ENCODE peak calls at places on chromosomes 2 and 18, in nine cellular contexts. T is fibroblast of gingiva; W is progenitor cell of endocrine pancreas; Z is naive thymus-derived CD8-positive, alpha-beta T cell; R is AML-193; M is stimulated activated naive B cell treated with anti-CD40 and anti-IgM and Interleukin-4, amounts not matched to agents 10 μg/mL and 1 μg/mL and 100 μg/mL, for 72 hours; J is NCI-H187 treated with DMSO at 0.1 percent for 48 hours; Q is anterior cingulate cortex; U is uterus. F is an unnamed sample.

GRCh38 chr18:12093520-12094257 is at the start of gene ANKRD62:
- DNase-seq in T (no peak), W (no peak), Z (no peak), R (no peak), M (no peak), J (no peak), Q (no peak), U (no peak), F (no peak)

GRCh38 chr2:173149491-173149890 is 73.8 kb downstream of the MAP3K20 start:
- DNase-seq in T (no peak), W (no peak), Z (no peak), R (no peak), M (no peak), J (no peak), Q (no peak), U (no peak), F (no peak)

GRCh38 chr2:15765211-15765610 is 173.5 kb downstream of the DDX1 start:
- DNase-seq in T (no peak), W (no peak), Z (no peak), R (no peak), M (no peak), J (no peak), Q (no peak), U (no peak), F (no peak)

GRCh38 chr2:120344214-120344990 is 1.5 kb upstream of the INHBB start:
- DNase-seq in T (peak; percentile 36), W (peak; percentile 24), Z (no peak), R (no peak), M (no peak), J (no peak), Q (no peak), U (no peak), F (no peak)

GRCh38 chr2:238338710-238339394 is 18.5 kb downstream of the TRAF3IP1 start:
- DNase-seq in T (no peak), W (no peak), Z (no peak), R (no peak), M (no peak), J (no peak), Q (no peak), U (no peak), F (no peak)

GRCh38 chr2:27681844-27682243 is 18.2 kb downstream of the SLC4A1AP start:
- DNase-seq in T (peak; percentile 29), W (no peak), Z (no peak), R (no peak), M (no peak), J (no peak), Q (no peak), U (no peak), F (no peak)

GRCh38 chr2:71697106-71698010 is 244.0 kb downstream of the DYSF start:
- DNase-seq in T (no peak), W (no peak), Z (no peak), R (no peak), M (no peak), J (no peak), Q (no peak), U (no peak), F (peak; percentile 65)

GRCh38 chr2:204437334-204437733 is 107.9 kb upstream of the PARD3B start:
- DNase-seq in T (no peak), W (no peak), Z (no peak), R (no peak), M (no peak), J (no peak), Q (no peak), U (no peak), F (no peak)

GRCh38 chr2:71157124-71157802 is 26.8 kb downstream of the MPHOSPH10 start:
- DNase-seq in T (no peak), W (peak; percentile 65), Z (peak; percentile 58), R (no peak), M (peak; percentile 15), J (no peak), Q (no peak), U (peak; percentile 25), F (peak; percentile 54)